ENCODE peak calls at places on chromosomes 7 and 10, in seven cellular contexts. G, R, T, H, D, A and M are unnamed samples. For H3K36me3, the result is how much of the 10 kb centered on the place peaks cover.

GRCh38 chr7:151008143-151008510 is 16.2 kb downstream of the ATG9B start:
- DNase-seq in H (peak), D (no peak), G (no peak), R (no peak), A (peak), T (no peak), M (peak)

GRCh38 chr7:73373741-73374140 is 45.8 kb downstream of the FKBP6 start:
- DNase-seq in R (no peak), H (no peak), G (no peak), D (no peak), A (no peak), T (no peak), M (no peak)

GRCh38 chr10:133044502-133044901 is 43.2 kb upstream of the ADGRA1 start:
- DNase-seq in D (no peak), T (no peak), G (no peak), A (peak), R (no peak), H (no peak), M (no peak)

GRCh38 chr7:22173884-22174573 is 182.9 kb downstream of the RAPGEF5 start:
- DNase-seq in D (no peak), G (no peak), R (no peak), A (no peak), T (no peak), H (no peak), M (no peak)

GRCh38 chr7:100435401-100436304 is 644 bp downstream of the PPP1R35 start:
- DNase-seq in G (peak), H (peak), D (peak), A (peak), T (peak), R (peak), M (peak)

GRCh38 chr10:7441395-7442161 is 30.7 kb upstream of the SFMBT2 start:
- DNase-seq in G (no peak), T (no peak), R (no peak), D (no peak), A (no peak), H (no peak), M (no peak)

GRCh38 chr7:13989138-13989943 is at the start of gene ETV1:
- DNase-seq in G (peak), H (no peak), T (peak), D (peak), R (peak), A (peak), M (no peak)

GRCh38 chr10:43939939-43940810 is 291.5 kb upstream of the ZNF32 start:
- DNase-seq in G (peak), R (no peak), T (no peak), A (peak), H (no peak), D (no peak), M (no peak)

GRCh38 chr10:93072225-93072712 is 1.4 kb upstream of the CYP26A1 start:
- DNase-seq in A (no peak), D (no peak), G (no peak), R (no peak), T (peak), H (no peak), M (no peak)

GRCh38 chr7:128210590-128211570 is 30.2 kb upstream of the LEP start:
- DNase-seq in D (no peak), G (no peak), T (no peak), H (no peak), R (no peak), A (no peak), M (no peak)

GRCh38 chr7:83842894-83843293 is 194.0 kb upstream of the SEMA3E start:
- DNase-seq in T (no peak), R (no peak), D (no peak), G (no peak), A (no peak), H (no peak), M (no peak)

GRCh38 chr10:49394933-49395740 is 752 bp downstream of the DRGX start:
- DNase-seq in D (no peak), G (no peak), H (no peak), T (peak), R (no peak), A (no peak), M (no peak)

GRCh38 chr7:26284995-26285632 is 6.5 kb upstream of the SNX10 start:
- DNase-seq in A (no peak), T (peak), G (no peak), H (peak), R (no peak), D (no peak), M (no peak)

GRCh38 chr7:36796850-36797618 is 72.7 kb upstream of the AOAH start:
- DNase-seq in D (peak), H (no peak), T (no peak), G (no peak), R (no peak), A (no peak), M (no peak)

GRCh38 chr7:11831727-11832495 is at the start of gene THSD7A:
- DNase-seq in R (peak), H (no peak), G (peak), D (peak), A (peak), T (peak), M (no peak)

GRCh38 chr7:74025146-74025545 is 2.8 kb upstream of the ELN start:
- DNase-seq in G (no peak), D (no peak), A (no peak), R (no peak), H (no peak), T (no peak), M (no peak)

GRCh38 chr10:91564026-91564425 is 68.8 kb downstream of the PPP1R3C start:
- DNase-seq in A (no peak), H (no peak), G (no peak), R (no peak), T (no peak), D (no peak), M (no peak)

GRCh38 chr7:101308245-101309085 is 13.1 kb downstream of the IFT22 start:
- DNase-seq in G (peak), R (peak), H (no peak), T (peak), D (peak), A (peak), M (peak)

GRCh38 chr7:122438001-122438400 is 133.5 kb upstream of the FEZF1 start:
- DNase-seq in T (peak), D (no peak), A (no peak), R (no peak), H (no peak), G (no peak), M (no peak)

GRCh38 chr7:49245062-49245461 is 320.7 kb downstream of the CDC14C start:
- DNase-seq in D (no peak), G (no peak), H (no peak), T (peak), A (no peak), R (no peak), M (no peak)

GRCh38 chr7:49247759-49248158 is 323.4 kb downstream of the CDC14C start:
- DNase-seq in R (no peak), G (no peak), H (no peak), A (no peak), T (peak), D (no peak), M (no peak)

GRCh38 chr7:49243521-49243920 is 319.2 kb downstream of the CDC14C start:
- DNase-seq in A (no peak), D (no peak), R (no peak), G (no peak), T (peak), H (no peak), M (no peak)

GRCh38 chr7:49244543-49244942 is 320.2 kb downstream of the CDC14C start:
- DNase-seq in R (no peak), H (no peak), D (no peak), T (peak), A (no peak), G (no peak), M (no peak)
- H3K4me3 ChIP-seq in R (no peak), H (no peak), D (no peak), T (peak), A (no peak), G (no peak), M (no peak)

DNA sequence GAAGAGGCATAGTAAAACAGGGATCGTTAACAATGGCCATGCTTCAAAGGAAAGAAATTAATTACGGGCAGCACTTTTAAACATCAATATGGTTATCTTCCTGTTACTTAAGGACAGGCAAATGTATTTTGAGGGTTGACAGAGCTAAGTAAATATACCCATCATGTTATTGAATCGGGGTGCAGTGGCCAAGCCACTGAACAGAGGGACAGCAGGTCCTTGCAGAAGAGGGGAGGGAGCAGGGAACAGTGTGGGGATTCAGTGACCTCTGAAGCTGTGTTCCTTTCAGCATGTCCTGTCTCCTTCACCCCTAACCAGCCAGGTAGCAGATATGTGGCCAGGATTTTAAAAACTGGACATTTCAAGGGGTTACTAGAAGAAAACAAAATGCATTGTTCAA is 12.7 kb downstream of the ANK3 start:
- DNase-seq in T (no peak), H (no peak), D (no peak), G (no peak), R (no peak), A (no peak), M (no peak)
- H3K27ac ChIP-seq in T (no peak), H (no peak), D (no peak), G (no peak), R (no peak), A (no peak), M (no peak)

GRCh38 chr7:2647594-2648172 is 15.9 kb downstream of the TTYH3 start:
- DNase-seq in A (no peak), H (no peak), R (no peak), T (no peak), D (peak), G (no peak), M (no peak)

GRCh38 chr7:2651336-2651735 is 19.6 kb downstream of the TTYH3 start:
- DNase-seq in G (no peak), T (peak), A (peak), H (no peak), D (no peak), R (no peak), M (no peak)

GRCh38 chr7:2649991-2650390 is 18.2 kb downstream of the TTYH3 start:
- DNase-seq in D (no peak), T (no peak), H (no peak), G (no peak), R (no peak), A (no peak), M (no peak)

GRCh38 chr7:2650451-2650850 is 18.7 kb downstream of the TTYH3 start:
- DNase-seq in G (no peak), H (no peak), D (no peak), T (no peak), A (no peak), R (no peak), M (no peak)

DNA sequence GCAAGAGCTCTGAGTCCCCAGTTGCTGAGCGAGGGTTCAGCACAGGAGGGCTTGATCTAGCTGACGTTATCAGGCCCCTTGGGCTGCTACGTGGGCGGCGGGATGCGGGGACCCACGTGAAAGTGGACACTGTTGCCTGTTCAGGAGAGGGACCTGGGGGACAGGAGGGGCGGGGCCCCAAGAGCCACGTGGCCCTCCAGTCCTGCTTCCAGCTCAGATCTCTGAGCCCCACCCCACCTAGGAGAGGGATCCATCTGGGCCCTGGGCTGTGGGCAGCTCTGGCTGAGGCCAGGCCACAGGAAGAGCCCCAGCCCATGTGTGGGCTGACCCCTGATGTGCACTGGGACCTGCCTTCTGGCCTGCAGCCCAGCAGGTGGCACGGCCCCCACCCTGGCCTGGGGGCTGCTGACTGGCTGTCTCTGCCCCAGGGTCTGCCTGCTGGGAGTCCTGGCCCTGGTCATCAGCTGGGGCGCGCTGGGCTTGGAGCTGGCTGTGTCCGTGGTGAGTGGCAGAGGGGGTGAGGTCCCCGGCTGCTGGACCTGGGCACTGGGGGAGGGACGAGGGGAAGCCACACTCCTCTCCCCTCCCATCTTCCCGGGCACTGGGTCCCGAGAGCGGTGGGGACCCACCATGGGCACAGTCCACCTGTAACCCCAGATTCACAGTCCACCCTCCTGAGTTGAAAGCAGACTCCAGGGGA is 17.5 kb downstream of the TTYH3 start:
- DNase-seq in T (no peak), G (no peak), A (no peak), R (no peak), H (no peak), D (peak), M (no peak)
- H3K36me3 ChIP-seq in T (under half), G (under half), A (under half), R (under half), H (under half), D (under half), M (under half)

GRCh38 chr7:1940402-1940786 is 270.3 kb downstream of the ELFN1 start:
- DNase-seq in D (peak), H (peak), T (no peak), G (peak), R (peak), A (peak), M (peak)

GRCh38 chr7:1940863-1941262 is 270.8 kb downstream of the ELFN1 start:
- DNase-seq in A (no peak), H (no peak), G (no peak), T (no peak), D (peak), R (peak), M (no peak)

GRCh38 chr7:1938788-1939433 is 268.8 kb downstream of the ELFN1 start:
- DNase-seq in G (no peak), T (no peak), R (peak), A (no peak), D (peak), H (peak), M (peak)

GRCh38 chr7:1941464-1942025 is 271.5 kb downstream of the ELFN1 start:
- DNase-seq in T (no peak), R (peak), A (no peak), H (no peak), D (peak), G (no peak), M (no peak)

GRCh38 chr7:1939434-1940401 is 269.6 kb downstream of the ELFN1 start:
- DNase-seq in A (no peak), H (peak), D (peak), R (peak), T (no peak), G (no peak), M (peak)
- H3K4me3 ChIP-seq in A (no peak), H (peak), D (no peak), R (peak), T (no peak), G (no peak), M (peak)

GRCh38 chr10:95809370-95810197 is 53.6 kb downstream of the ENTPD1 start:
- DNase-seq in H (no peak), G (no peak), A (no peak), D (no peak), T (no peak), R (no peak), M (no peak)
- H3K27ac ChIP-seq in H (no peak), G (no peak), A (no peak), D (no peak), T (no peak), R (no peak), M (no peak)

DNA sequence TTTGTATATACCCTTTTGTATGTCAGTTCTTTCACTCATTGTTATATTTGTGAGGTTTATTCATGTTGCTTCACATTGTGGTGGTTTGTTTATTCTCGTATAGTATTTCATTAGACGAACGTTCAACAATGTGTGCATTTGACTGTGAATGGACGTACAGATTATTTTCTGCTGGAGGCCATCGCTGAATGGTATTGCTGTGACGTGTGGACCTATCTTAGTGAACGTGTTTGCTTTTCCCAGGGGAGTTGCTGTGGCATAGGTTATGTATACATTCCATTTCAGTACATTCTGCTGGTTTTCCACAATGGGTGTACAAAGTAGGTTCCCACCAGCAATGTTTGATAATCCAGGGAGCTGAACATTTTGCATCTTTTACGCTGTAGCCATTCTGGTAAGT is 31.1 kb upstream of the PLEKHS1 start:
- DNase-seq in G (no peak), D (no peak), A (no peak), T (no peak), H (no peak), R (no peak), M (no peak)
- H3K36me3 ChIP-seq in G (under half), D (under half), A (under half), T (under half), H (under half), R (half or more), M (under half)